ENCODE peak calls at places on chromosomes 3 and 15, in five cellular contexts. L, F, E, G and T are unnamed samples.

GRCh38 chr3:59407425-59407824 is 357.6 kb upstream of the CFAP20DC start:
- DNase-seq in G (no peak), L (no peak), E (no peak), F (no peak), T (no peak)

GRCh38 chr15:58038426-58039106 is 26.9 kb downstream of the ALDH1A2 start:
- DNase-seq in G (peak; percentile 45), E (peak; percentile 48), L (no peak), F (no peak), T (no peak)

GRCh38 chr3:11600501-11601282 is 43.0 kb downstream of the VGLL4 start:
- DNase-seq in G (peak; percentile 99), L (peak; percentile 99), E (peak; percentile 100), F (peak; percentile 91), T (no peak)

GRCh38 chr3:197466586-197467399 is 89.0 kb downstream of the BDH1 start:
- DNase-seq in L (no peak), E (peak; percentile 16), F (no peak), G (peak; percentile 78), T (no peak)

GRCh38 chr3:44924102-44925084 is 50.0 kb downstream of the TGM4 start:
- DNase-seq in L (no peak), F (no peak), E (no peak), G (peak; percentile 52), T (no peak)

GRCh38 chr3:170602556-170602955 is 16.7 kb upstream of the SLC7A14 start:
- DNase-seq in E (no peak), F (no peak), L (no peak), G (no peak), T (no peak)

GRCh38 chr3:172111163-172111562 is 71.8 kb downstream of the FNDC3B start:
- DNase-seq in F (no peak), G (no peak), L (no peak), E (no peak), T (no peak)

GRCh38 chr3:132657869-132658747 is 1.5 kb downstream of the ACAD11 start:
- DNase-seq in G (no peak), E (no peak), L (no peak), F (no peak), T (no peak)

GRCh38 chr3:30188713-30189112 is 417.7 kb upstream of the TGFBR2 start:
- DNase-seq in F (no peak), G (peak; percentile 48), E (peak; percentile 49), L (no peak), T (no peak)

GRCh38 chr3:53806182-53807116 is 39.8 kb downstream of the CHDH start:
- DNase-seq in G (peak; percentile 85), L (no peak), F (no peak), E (peak; percentile 99), T (no peak)

GRCh38 chr15:92683511-92683834 is 27.9 kb upstream of the FAM174B start:
- DNase-seq in G (no peak), F (peak; percentile 25), L (peak; percentile 89), E (no peak), T (no peak)

GRCh38 chr15:75884041-75884440 is 19.6 kb upstream of the FBXO22 start:
- DNase-seq in G (peak; percentile 29), L (no peak), E (no peak), F (no peak), T (no peak)

GRCh38 chr15:75675579-75676404 is 28.1 kb downstream of the SNX33 start:
- DNase-seq in L (no peak), G (no peak), E (no peak), F (no peak), T (no peak)

GRCh38 chr15:77702211-77702957 is 69.7 kb upstream of the LINGO1 start:
- DNase-seq in L (peak; percentile 89), G (peak; percentile 12), E (peak; percentile 23), F (peak; percentile 54), T (no peak)

GRCh38 chr3:132135628-132136333 is 101.0 kb upstream of the CPNE4 start:
- DNase-seq in F (peak; percentile 64), E (peak; percentile 99), L (peak; percentile 96), G (peak; percentile 96), T (no peak)

GRCh38 chr15:79769081-79769481 is 127.7 kb downstream of the MTHFS start:
- DNase-seq in E (peak; percentile 69), F (no peak), L (peak; percentile 8), G (peak; percentile 13), T (no peak)

GRCh38 chr15:78838480-78838879 is 27.2 kb upstream of the ADAMTS7 start:
- DNase-seq in F (no peak), L (no peak), G (no peak), E (no peak), T (no peak)

GRCh38 chr3:194203482-194204035 is 67.6 kb downstream of the HES1 start:
- DNase-seq in G (no peak), E (no peak), F (no peak), L (peak; percentile 23), T (peak; percentile 42)

GRCh38 chr3:29079358-29079757 is 201.5 kb upstream of the RBMS3 start:
- DNase-seq in F (no peak), L (no peak), E (no peak), G (no peak), T (no peak)

GRCh38 chr3:18580268-18580667 is 155.1 kb upstream of the SATB1 start:
- DNase-seq in F (no peak), E (no peak), L (no peak), G (no peak), T (no peak)

GRCh38 chr15:76866716-76867321 is 38.3 kb downstream of the SCAPER start:
- DNase-seq in E (peak; percentile 34), F (peak; percentile 15), L (peak; percentile 30), G (peak; percentile 31), T (no peak)

GRCh38 chr15:52483712-52484111 is 45.0 kb downstream of the MYO5A start:
- DNase-seq in G (peak; percentile 72), F (no peak), L (no peak), E (peak; percentile 33), T (no peak)

GRCh38 chr3:140816804-140817203 is 124.8 kb upstream of the SLC25A36 start:
- DNase-seq in G (no peak), L (peak; percentile 5), E (no peak), F (no peak), T (no peak)